ENCODE peak calls at places on chromosomes 16 and 17, in eight cellular contexts. E is left ventricle myocardium inferior, H is astrocyte of the cerebellum, K is cardiac fibroblast, V is BE2C, O is stomach, U is fibroblast of lung, J is mucosa of descending colon. G is an unnamed sample.

GRCh38 chr16:68234188-68235104 is 1.5 kb downstream of the ESRP2 start:
- DNase-seq in H (no peak), E (no peak), O (peak; percentile 99), V (no peak), J (peak; percentile 99), U (no peak), K (peak; percentile 10), G (no peak)

GRCh38 chr16:64132686-64133085 is 989.2 kb downstream of the CDH11 start:
- DNase-seq in H (no peak), J (no peak), V (peak; percentile 34), O (no peak), U (no peak), E (no peak), K (no peak), G (no peak)

GRCh38 chr17:44976198-44976597 is 8.1 kb upstream of the C1QL1 start:
- DNase-seq in V (peak; percentile 73), H (no peak), O (no peak), E (no peak), J (no peak), K (no peak), U (no peak), G (no peak)

GRCh38 chr17:19728114-19728495 is 11.7 kb upstream of the SLC47A2 start:
- DNase-seq in E (peak; percentile 88), H (peak; percentile 49), K (peak; percentile 82), J (peak; percentile 79), O (peak; percentile 88), V (peak; percentile 81), U (peak; percentile 50), G (peak; percentile 86)

GRCh38 chr17:41919840-41920579 is 1.3 kb upstream of the ACLY start:
- DNase-seq in O (no peak), J (no peak), H (no peak), V (no peak), U (peak; percentile 18), E (no peak), K (peak; percentile 47), G (no peak)

GRCh38 chr16:86244936-86245335 is 265.4 kb upstream of the FOXF1 start:
- DNase-seq in K (no peak), E (no peak), H (no peak), V (no peak), O (no peak), J (no peak), U (no peak), G (no peak)

GRCh38 chr17:58254803-58255202 is 16.4 kb downstream of the LPO start:
- DNase-seq in O (no peak), U (no peak), V (no peak), K (no peak), E (no peak), H (no peak), J (no peak), G (no peak)

GRCh38 chr16:19094542-19095365 is 19.0 kb upstream of the ITPRIPL2 start:
- DNase-seq in H (no peak), V (no peak), E (no peak), O (peak; percentile 41), K (peak; percentile 25), J (peak; percentile 70), U (no peak), G (no peak)

GRCh38 chr17:42009170-42009569 is 8.1 kb downstream of the DNAJC7 start:
- DNase-seq in O (no peak), H (no peak), U (no peak), J (no peak), E (no peak), V (no peak), K (no peak), G (no peak)

GRCh38 chr17:66541461-66542182 is 239.2 kb downstream of the PRKCA start:
- DNase-seq in K (peak; percentile 67), E (no peak), O (no peak), U (peak; percentile 62), H (no peak), V (no peak), J (no peak), G (peak; percentile 26)

GRCh38 chr17:31568140-31568938 is 176.9 kb downstream of the RAB11FIP4 start:
- DNase-seq in H (no peak), E (no peak), O (no peak), K (peak; percentile 35), V (no peak), J (no peak), U (no peak), G (no peak)

GRCh38 chr17:17445925-17446665 is 30.7 kb upstream of the MED9 start:
- DNase-seq in J (peak; percentile 35), U (peak; percentile 96), K (peak; percentile 97), V (no peak), E (no peak), O (peak; percentile 83), H (peak; percentile 93), G (peak; percentile 27)

GRCh38 chr16:49520684-49521083 is 147.1 kb downstream of the C16orf78 start:
- DNase-seq in V (no peak), J (no peak), E (no peak), K (no peak), U (no peak), H (no peak), O (no peak), G (no peak)

GRCh38 chr17:63705657-63706056 is 5.7 kb upstream of the LIMD2 start:
- DNase-seq in V (no peak), K (no peak), J (no peak), O (no peak), U (no peak), E (no peak), H (no peak), G (no peak)

GRCh38 chr17:63707151-63707550 is 7.2 kb upstream of the LIMD2 start:
- DNase-seq in O (no peak), H (no peak), J (no peak), U (no peak), K (no peak), E (no peak), V (no peak), G (no peak)

GRCh38 chr17:63704836-63705235 is 4.9 kb upstream of the LIMD2 start:
- DNase-seq in K (no peak), O (no peak), V (no peak), E (no peak), J (no peak), H (no peak), U (no peak), G (no peak)

GRCh38 chr17:63704259-63704576 is 4.3 kb upstream of the LIMD2 start:
- DNase-seq in V (no peak), O (no peak), H (no peak), U (no peak), K (no peak), E (no peak), J (no peak), G (no peak)

DNA sequence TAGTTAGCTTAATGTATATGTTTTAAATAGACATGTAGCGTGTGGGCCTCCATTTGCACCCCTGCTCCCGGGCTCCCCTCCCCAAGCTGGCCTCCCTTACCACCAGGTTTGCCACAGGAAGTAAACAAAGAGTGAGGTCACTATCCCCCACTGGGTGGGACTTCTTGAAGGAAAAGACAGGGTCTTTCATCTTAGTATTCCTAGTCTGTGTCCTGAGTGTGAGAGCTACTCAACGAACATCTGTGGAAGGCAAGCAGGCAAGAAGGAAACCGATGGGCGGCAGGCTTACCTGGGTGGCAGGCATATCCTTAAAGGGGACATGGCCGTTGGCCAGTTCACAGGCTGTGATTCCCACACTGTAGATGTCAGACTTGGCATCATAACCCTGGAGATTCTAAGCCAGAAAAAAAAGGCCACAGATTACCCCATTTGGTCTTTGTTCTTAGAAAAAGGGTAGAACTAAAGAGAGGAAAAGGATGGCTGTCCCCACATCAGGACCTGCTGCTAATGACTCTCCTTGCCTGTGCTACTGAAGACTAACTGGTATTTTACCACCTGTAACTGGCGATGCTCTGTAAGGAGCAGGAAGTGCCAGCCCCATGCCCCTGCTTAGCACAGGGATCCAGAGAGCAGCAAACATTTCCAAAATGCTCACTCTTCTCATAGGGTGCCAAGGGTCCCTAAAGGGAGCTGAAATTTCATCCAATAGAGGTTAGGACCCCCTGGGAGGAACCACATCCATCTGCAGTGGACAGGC is 6.6 kb upstream of the LIMD2 start:
- DNase-seq in U (no peak), V (no peak), J (no peak), H (no peak), O (no peak), E (no peak), K (no peak), G (no peak)
- TF ChIP-seq CTCF in U (no peak), V (no peak), J (no peak), H (no peak), O (no peak), E (no peak), K (no peak), G (no peak)

DNA sequence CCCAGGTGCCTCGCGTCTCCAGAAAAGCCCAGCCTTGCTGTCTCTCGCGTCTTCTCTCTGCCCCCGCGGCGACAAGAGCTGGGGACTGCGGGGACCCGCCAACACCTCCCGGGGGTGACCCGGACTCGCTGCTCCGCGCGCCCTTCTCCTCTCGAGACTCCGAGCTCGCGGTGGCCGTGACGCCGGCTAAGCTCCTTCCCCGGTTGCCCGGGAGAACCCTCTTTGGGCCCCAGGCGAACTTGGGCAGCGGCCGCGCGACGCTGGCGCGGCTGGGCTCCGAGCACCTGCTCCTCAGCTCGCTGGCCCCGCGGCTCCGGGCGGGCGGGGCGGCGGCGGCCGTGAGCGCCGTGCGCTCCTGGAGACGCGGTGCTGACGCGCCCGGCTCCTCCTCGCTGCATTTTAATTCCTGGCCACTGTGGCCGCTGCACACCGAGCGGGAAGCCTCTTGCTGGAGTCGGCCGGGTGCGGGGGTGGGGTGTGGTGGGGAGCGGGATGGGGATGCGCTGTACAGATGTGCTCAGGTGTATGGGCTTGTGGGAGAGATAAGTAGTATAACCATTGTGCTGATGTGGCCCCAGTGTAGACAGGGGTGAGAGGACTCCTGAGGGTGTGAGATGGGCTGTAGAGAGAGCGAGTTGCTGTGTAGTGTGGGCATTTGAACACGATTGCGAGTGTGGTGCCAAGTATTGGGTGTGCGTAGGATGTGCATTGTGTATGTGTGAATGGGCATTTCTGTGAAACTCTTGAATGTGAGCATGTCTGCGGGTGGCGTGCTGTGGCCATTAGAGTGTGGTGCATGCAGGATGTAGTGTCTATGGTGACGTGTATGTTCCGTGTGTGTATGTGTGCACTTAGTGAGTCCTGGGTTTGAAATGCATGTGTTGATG is at the start of gene ASIC2:
- DNase-seq in H (no peak), U (peak; percentile 63), E (no peak), K (peak; percentile 22), J (peak; percentile 64), V (peak; percentile 34), O (no peak), G (no peak)
- H3K4me3 ChIP-seq in H (peak within 1 kb of the TSS; percentile 34), U (peak within 1 kb of the TSS; percentile 35), E (peak within 1 kb of the TSS; percentile 50), K (no peak within 1 kb of the TSS), J (peak within 1 kb of the TSS; percentile 3), V (peak within 1 kb of the TSS; percentile 41), O (peak within 1 kb of the TSS; percentile 50), G (peak within 1 kb of the TSS; percentile 8)

DNA sequence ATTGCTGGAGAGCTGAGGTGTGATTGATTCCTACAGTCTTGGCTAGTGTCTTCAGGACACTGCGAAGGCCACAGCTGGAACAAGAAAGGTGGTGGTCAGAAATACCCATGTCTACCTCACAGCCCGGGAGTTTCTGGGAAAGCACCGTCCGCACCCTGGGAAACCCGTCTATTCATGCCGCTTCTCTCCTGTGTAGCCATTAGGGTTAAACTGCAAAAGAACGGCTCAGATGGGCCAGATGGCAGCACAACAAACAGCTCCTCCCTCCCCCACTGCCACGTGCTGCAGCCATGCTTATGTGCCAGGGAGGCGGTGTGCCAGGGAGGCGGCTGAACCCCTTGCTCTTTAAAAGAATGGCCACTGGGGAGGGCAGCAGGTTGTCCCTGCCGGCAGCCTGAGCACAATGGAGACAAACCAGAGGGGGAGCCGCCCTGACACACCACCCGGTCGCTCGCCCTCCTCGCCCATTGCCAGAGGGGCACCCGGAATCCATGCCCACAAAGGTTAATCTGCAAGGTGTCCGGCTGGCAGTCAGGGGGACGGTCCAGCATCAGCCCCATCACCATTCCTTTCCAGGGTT is 65.2 kb downstream of the CYTH1 start:
- DNase-seq in K (peak; percentile 28), O (peak; percentile 87), J (peak; percentile 84), H (no peak), E (peak; percentile 76), V (peak; percentile 72), U (peak; percentile 43), G (peak; percentile 72)
- TF ChIP-seq CTCF in K (no peak), O (no peak), J (no peak), H (no peak), E (peak; percentile 23), V (no peak), U (no peak), G (no peak)

GRCh38 chr17:16199093-16199492 is 16.2 kb downstream of the NCOR1 start:
- DNase-seq in H (no peak), V (no peak), J (no peak), E (no peak), K (peak; percentile 25), O (no peak), U (no peak), G (no peak)
- H3K4me3 ChIP-seq in H (no peak overlapping the region), V (no peak overlapping the region), J (no peak overlapping the region), E (no peak overlapping the region), K (no peak overlapping the region), O (no peak overlapping the region), U (no peak overlapping the region), G (no peak overlapping the region)

G was measured in heart right ventricle.